ENCODE peak calls at places on chromosomes 2 and 18, in nine cellular contexts. One of them, this sample, is unnamed.

GRCh38 chr2:28209312-28209711 is 183.3 kb upstream of the FOSL2 start:
- DNase-seq in cardiac muscle cell: no peak
- DNase-seq in endothelial cell: no peak
- DNase-seq in left ventricle myocardium inferior: no peak
- DNase-seq in hepatocyte: peak; percentile 53
- DNase-seq in foreskin fibroblast: no peak
- DNase-seq in endodermal cell: no peak
- DNase-seq in H9: no peak
- DNase-seq in colonic mucosa: peak; percentile 58
- DNase-seq in this sample: no peak

GRCh38 chr2:201360256-201360655 is 3.1 kb upstream of the FLACC1 start:
- DNase-seq in cardiac muscle cell: no peak
- DNase-seq in left ventricle myocardium inferior: no peak
- DNase-seq in hepatocyte: no peak
- DNase-seq in colonic mucosa: no peak
- DNase-seq in H9: no peak
- DNase-seq in endothelial cell: no peak
- DNase-seq in foreskin fibroblast: no peak
- DNase-seq in endodermal cell: no peak
- DNase-seq in this sample: no peak

GRCh38 chr2:95074663-95075439 is 46.8 kb downstream of the MRPS5 start:
- DNase-seq in foreskin fibroblast: no peak
- DNase-seq in H9: no peak
- DNase-seq in colonic mucosa: no peak
- DNase-seq in endodermal cell: peak; percentile 39
- DNase-seq in endothelial cell: no peak
- DNase-seq in left ventricle myocardium inferior: no peak
- DNase-seq in cardiac muscle cell: no peak
- DNase-seq in hepatocyte: peak; percentile 2
- DNase-seq in this sample: no peak

GRCh38 chr2:8278709-8279354 is 403.0 kb upstream of the ID2 start:
- DNase-seq in foreskin fibroblast: no peak
- DNase-seq in left ventricle myocardium inferior: no peak
- DNase-seq in endodermal cell: no peak
- DNase-seq in hepatocyte: no peak
- DNase-seq in endothelial cell: no peak
- DNase-seq in H9: no peak
- DNase-seq in colonic mucosa: no peak
- DNase-seq in cardiac muscle cell: no peak
- DNase-seq in this sample: no peak

GRCh38 chr2:145593991-145594702 is 1074.2 kb upstream of the ZEB2 start:
- DNase-seq in colonic mucosa: no peak
- DNase-seq in cardiac muscle cell: peak; percentile 10
- DNase-seq in hepatocyte: peak; percentile 59
- DNase-seq in endodermal cell: no peak
- DNase-seq in H9: no peak
- DNase-seq in endothelial cell: no peak
- DNase-seq in foreskin fibroblast: peak; percentile 88
- DNase-seq in left ventricle myocardium inferior: no peak
- DNase-seq in this sample: no peak

GRCh38 chr2:216013080-216013909 is at the start of gene MREG:
- DNase-seq in endodermal cell: peak; percentile 96
- DNase-seq in left ventricle myocardium inferior: peak; percentile 58
- DNase-seq in foreskin fibroblast: peak; percentile 62
- DNase-seq in endothelial cell: peak; percentile 91
- DNase-seq in H9: peak; percentile 88
- DNase-seq in colonic mucosa: peak; percentile 86
- DNase-seq in hepatocyte: peak; percentile 89
- DNase-seq in cardiac muscle cell: peak; percentile 82
- DNase-seq in this sample: peak; percentile 93

GRCh38 chr2:23595601-23596251 is 210.7 kb downstream of the KLHL29 start:
- DNase-seq in left ventricle myocardium inferior: no peak
- DNase-seq in endodermal cell: no peak
- DNase-seq in H9: no peak
- DNase-seq in hepatocyte: no peak
- DNase-seq in cardiac muscle cell: no peak
- DNase-seq in endothelial cell: peak; percentile 25
- DNase-seq in foreskin fibroblast: no peak
- DNase-seq in colonic mucosa: no peak
- DNase-seq in this sample: no peak

GRCh38 chr2:134399096-134399495 is 145.2 kb downstream of the MGAT5 start:
- DNase-seq in hepatocyte: no peak
- DNase-seq in left ventricle myocardium inferior: no peak
- DNase-seq in colonic mucosa: no peak
- DNase-seq in endodermal cell: no peak
- DNase-seq in endothelial cell: no peak
- DNase-seq in H9: no peak
- DNase-seq in cardiac muscle cell: no peak
- DNase-seq in foreskin fibroblast: no peak
- DNase-seq in this sample: no peak

GRCh38 chr2:173607601-173608311 is 253.1 kb downstream of the CDCA7 start:
- DNase-seq in colonic mucosa: peak; percentile 25
- DNase-seq in hepatocyte: no peak
- DNase-seq in foreskin fibroblast: no peak
- DNase-seq in cardiac muscle cell: no peak
- DNase-seq in left ventricle myocardium inferior: peak; percentile 16
- DNase-seq in H9: no peak
- DNase-seq in endothelial cell: no peak
- DNase-seq in endodermal cell: no peak
- DNase-seq in this sample: no peak

GRCh38 chr18:22026889-22027288 is 142.5 kb upstream of the GATA6 start:
- DNase-seq in foreskin fibroblast: no peak
- DNase-seq in endothelial cell: no peak
- DNase-seq in hepatocyte: no peak
- DNase-seq in left ventricle myocardium inferior: no peak
- DNase-seq in endodermal cell: peak; percentile 98
- DNase-seq in H9: peak; percentile 40
- DNase-seq in colonic mucosa: no peak
- DNase-seq in cardiac muscle cell: peak; percentile 26
- DNase-seq in this sample: no peak

GRCh38 chr2:60745330-60745729 is 10.7 kb upstream of the PAPOLG start:
- DNase-seq in hepatocyte: no peak
- DNase-seq in cardiac muscle cell: no peak
- DNase-seq in left ventricle myocardium inferior: no peak
- DNase-seq in H9: no peak
- DNase-seq in foreskin fibroblast: no peak
- DNase-seq in endodermal cell: no peak
- DNase-seq in endothelial cell: no peak
- DNase-seq in colonic mucosa: no peak
- DNase-seq in this sample: no peak

GRCh38 chr18:63708650-63709049 is 5.9 kb downstream of the SERPINB11 start:
- DNase-seq in foreskin fibroblast: peak; percentile 93
- DNase-seq in cardiac muscle cell: no peak
- DNase-seq in endothelial cell: no peak
- DNase-seq in hepatocyte: no peak
- DNase-seq in left ventricle myocardium inferior: no peak
- DNase-seq in endodermal cell: no peak
- DNase-seq in H9: no peak
- DNase-seq in colonic mucosa: no peak
- DNase-seq in this sample: no peak

DNA sequence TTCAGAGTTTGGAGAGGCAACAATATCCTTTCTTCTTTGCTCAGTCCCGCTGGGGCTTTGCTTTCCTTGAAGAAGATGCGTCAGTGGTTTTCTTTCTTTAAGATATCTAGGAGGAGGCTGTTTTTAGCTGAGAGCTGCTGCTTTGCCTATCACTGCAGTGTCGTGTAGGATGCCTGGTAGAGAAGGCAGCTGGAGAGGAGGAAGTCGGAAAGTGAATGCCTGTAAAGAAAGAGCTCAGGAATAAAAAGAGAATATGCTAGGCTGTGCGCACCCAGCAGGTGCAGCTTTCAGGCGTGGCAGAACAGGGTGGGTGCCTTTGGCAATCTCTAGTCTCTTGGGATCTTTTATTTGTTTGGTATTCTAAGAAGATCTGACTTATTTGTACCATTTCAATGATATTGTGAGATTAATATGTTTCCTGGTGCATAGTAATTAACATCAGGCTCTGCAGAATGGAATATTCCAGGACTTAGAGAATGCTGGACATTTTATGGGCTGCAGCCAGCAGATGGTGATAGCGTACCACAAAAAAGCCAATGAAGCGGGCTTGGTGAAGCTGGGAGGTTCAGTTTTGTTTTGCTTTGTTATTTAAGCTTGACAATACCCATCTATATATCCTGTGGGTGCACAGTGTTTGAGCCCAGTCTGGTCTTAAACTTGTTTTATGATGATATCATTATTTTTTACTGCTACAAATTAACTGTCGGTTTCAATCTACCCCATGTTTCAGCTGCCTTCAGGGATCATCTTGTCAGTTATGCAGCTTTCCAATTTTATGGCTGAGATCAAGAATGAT is 34.9 kb downstream of the CAVIN2 start:
- DNase-seq in cardiac muscle cell: peak; percentile 73
- DNase-seq in foreskin fibroblast: peak; percentile 57
- DNase-seq in left ventricle myocardium inferior: peak; percentile 33
- DNase-seq in hepatocyte: peak; percentile 77
- DNase-seq in endothelial cell: peak; percentile 64
- DNase-seq in H9: peak; percentile 37
- DNase-seq in endodermal cell: peak; percentile 84
- DNase-seq in colonic mucosa: peak; percentile 60
- DNase-seq in this sample: peak; percentile 36
- TF ChIP-seq CTCF in cardiac muscle cell: peak; percentile 81
- TF ChIP-seq CTCF in foreskin fibroblast: peak; percentile 75
- TF ChIP-seq CTCF in left ventricle myocardium inferior: peak; percentile 88
- TF ChIP-seq CTCF in hepatocyte: peak; percentile 85
- TF ChIP-seq CTCF in endothelial cell: peak; percentile 58
- TF ChIP-seq CTCF in H9: peak; percentile 85
- TF ChIP-seq CTCF in endodermal cell: peak; percentile 89
- TF ChIP-seq CTCF in colonic mucosa: peak; percentile 67
- TF ChIP-seq CTCF in this sample: peak; percentile 68

DNA sequence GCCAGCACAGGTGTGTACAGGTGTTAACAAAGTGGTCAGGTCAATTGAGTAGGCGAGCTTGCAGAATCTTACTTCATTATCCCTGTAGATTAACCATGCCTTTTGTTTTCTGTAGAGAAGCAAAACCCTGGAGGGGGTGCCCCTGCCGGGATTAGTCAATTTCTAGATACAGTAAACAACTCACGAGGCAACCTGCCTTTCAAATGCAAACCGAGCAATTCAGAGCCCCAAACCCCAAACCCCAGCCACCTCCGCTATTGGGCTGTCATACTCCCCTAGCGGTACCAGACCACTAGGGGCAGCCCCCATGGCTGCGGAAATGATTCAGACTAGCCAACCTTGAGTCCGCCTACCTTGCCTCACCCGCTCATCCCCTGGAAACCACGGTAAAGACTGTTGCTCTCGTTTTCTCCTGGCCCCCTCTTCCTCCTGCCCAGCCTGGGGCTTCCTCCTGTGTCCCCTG is 61.4 kb upstream of the KIF5C start:
- DNase-seq in endothelial cell: peak; percentile 28
- DNase-seq in cardiac muscle cell: no peak
- DNase-seq in hepatocyte: no peak
- DNase-seq in left ventricle myocardium inferior: no peak
- DNase-seq in colonic mucosa: peak; percentile 22
- DNase-seq in foreskin fibroblast: no peak
- DNase-seq in H9: peak; percentile 98
- DNase-seq in endodermal cell: peak; percentile 96
- DNase-seq in this sample: peak; percentile 85
- TF ChIP-seq CTCF in endothelial cell: peak; percentile 48
- TF ChIP-seq CTCF in cardiac muscle cell: no peak
- TF ChIP-seq CTCF in hepatocyte: no peak
- TF ChIP-seq CTCF in left ventricle myocardium inferior: no peak
- TF ChIP-seq CTCF in colonic mucosa: no peak
- TF ChIP-seq CTCF in foreskin fibroblast: no peak
- TF ChIP-seq CTCF in H9: peak; percentile 83
- TF ChIP-seq CTCF in endodermal cell: peak; percentile 88
- TF ChIP-seq CTCF in this sample: no peak

GRCh38 chr18:52352920-52353319 is 12.9 kb downstream of the DCC start:
- DNase-seq in endodermal cell: no peak
- DNase-seq in foreskin fibroblast: no peak
- DNase-seq in H9: no peak
- DNase-seq in endothelial cell: no peak
- DNase-seq in cardiac muscle cell: no peak
- DNase-seq in hepatocyte: no peak
- DNase-seq in colonic mucosa: no peak
- DNase-seq in left ventricle myocardium inferior: no peak
- DNase-seq in this sample: no peak

GRCh38 chr18:52345428-52345827 is 5.4 kb downstream of the DCC start:
- DNase-seq in foreskin fibroblast: no peak
- DNase-seq in cardiac muscle cell: no peak
- DNase-seq in endothelial cell: no peak
- DNase-seq in left ventricle myocardium inferior: no peak
- DNase-seq in H9: no peak
- DNase-seq in hepatocyte: no peak
- DNase-seq in endodermal cell: no peak
- DNase-seq in colonic mucosa: no peak
- DNase-seq in this sample: no peak

GRCh38 chr18:52343731-52344340 is 3.8 kb downstream of the DCC start:
- DNase-seq in colonic mucosa: no peak
- DNase-seq in left ventricle myocardium inferior: no peak
- DNase-seq in cardiac muscle cell: no peak
- DNase-seq in foreskin fibroblast: no peak
- DNase-seq in H9: no peak
- DNase-seq in hepatocyte: no peak
- DNase-seq in endothelial cell: no peak
- DNase-seq in endodermal cell: no peak
- DNase-seq in this sample: no peak

GRCh38 chr18:52343138-52343537 is 3.1 kb downstream of the DCC start:
- DNase-seq in H9: no peak
- DNase-seq in endothelial cell: no peak
- DNase-seq in colonic mucosa: no peak
- DNase-seq in endodermal cell: no peak
- DNase-seq in foreskin fibroblast: peak; percentile 18
- DNase-seq in hepatocyte: peak; percentile 18
- DNase-seq in cardiac muscle cell: peak; percentile 51
- DNase-seq in left ventricle myocardium inferior: no peak
- DNase-seq in this sample: no peak

GRCh38 chr18:52348209-52348608 is 8.2 kb downstream of the DCC start:
- DNase-seq in colonic mucosa: no peak
- DNase-seq in endothelial cell: no peak
- DNase-seq in left ventricle myocardium inferior: no peak
- DNase-seq in hepatocyte: no peak
- DNase-seq in endodermal cell: peak; percentile 71
- DNase-seq in H9: peak; percentile 50
- DNase-seq in foreskin fibroblast: no peak
- DNase-seq in cardiac muscle cell: no peak
- DNase-seq in this sample: no peak
- TF ChIP-seq CTCF in colonic mucosa: peak; percentile 26
- TF ChIP-seq CTCF in endothelial cell: peak; percentile 73
- TF ChIP-seq CTCF in left ventricle myocardium inferior: no peak
- TF ChIP-seq CTCF in hepatocyte: peak; percentile 12
- TF ChIP-seq CTCF in endodermal cell: peak; percentile 79
- TF ChIP-seq CTCF in H9: peak; percentile 69
- TF ChIP-seq CTCF in foreskin fibroblast: peak; percentile 20
- TF ChIP-seq CTCF in cardiac muscle cell: no peak
- TF ChIP-seq CTCF in this sample: peak; percentile 0

DNA sequence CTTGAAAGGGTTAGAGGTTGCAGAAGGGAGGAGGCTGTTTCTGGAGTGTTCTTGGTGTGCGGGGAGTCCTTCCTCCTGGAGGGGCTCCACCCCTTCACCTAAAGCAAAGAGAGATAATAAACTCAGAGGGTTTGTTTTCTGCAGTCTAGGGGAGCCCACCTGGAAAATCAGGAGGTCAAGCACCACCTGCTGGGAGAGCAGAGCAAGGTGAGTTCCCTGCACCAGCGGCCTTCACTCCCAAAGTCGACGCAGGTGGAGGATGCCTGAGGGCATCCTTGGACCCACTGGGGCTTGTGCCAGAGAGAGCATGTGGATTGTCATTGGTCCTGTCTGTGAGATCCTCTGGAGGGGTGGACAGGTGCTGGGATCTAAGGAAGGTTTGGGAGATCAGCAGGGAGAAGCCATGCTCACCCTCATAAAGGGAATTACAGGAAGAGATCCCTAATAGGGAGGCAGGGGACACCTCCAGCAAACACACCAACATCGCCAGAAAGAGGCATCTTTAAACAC is 116.7 kb downstream of the KCNF1 start:
- DNase-seq in colonic mucosa: no peak
- DNase-seq in foreskin fibroblast: no peak
- DNase-seq in hepatocyte: no peak
- DNase-seq in left ventricle myocardium inferior: no peak
- DNase-seq in cardiac muscle cell: no peak
- DNase-seq in endodermal cell: peak; percentile 42
- DNase-seq in H9: no peak
- DNase-seq in endothelial cell: no peak
- DNase-seq in this sample: no peak
- TF ChIP-seq CTCF in colonic mucosa: no peak
- TF ChIP-seq CTCF in foreskin fibroblast: no peak
- TF ChIP-seq CTCF in hepatocyte: peak; percentile 31
- TF ChIP-seq CTCF in left ventricle myocardium inferior: peak; percentile 45
- TF ChIP-seq CTCF in cardiac muscle cell: no peak
- TF ChIP-seq CTCF in endodermal cell: peak; percentile 37
- TF ChIP-seq CTCF in H9: no peak
- TF ChIP-seq CTCF in endothelial cell: no peak
- TF ChIP-seq CTCF in this sample: no peak

This sample was measured in GM20000.